ENCODE peak calls at places on chromosomes 12 and 14, in eight cellular contexts. M is astrocyte; P is fibroblast of lung; F is fibroblast of villous mesenchyme; E is CD8-positive, alpha-beta memory T cell; D is stromal cell of bone marrow; Q is activated naive CD4-positive, alpha-beta T cell treated with anti-CD3 and anti-CD28 coated beads, Interleukin-2, amount 50 U/mL, for 16 hours; U is NCI-H510A treated with DMSO at 0.1 percent for 48 hours. A is an unnamed sample.

GRCh38 chr14:50462111-50462510 is 65.4 kb upstream of the CDKL1 start:
- DNase-seq in M (no peak), P (no peak), F (no peak), E (no peak), D (no peak), Q (no peak), U (no peak), A (no peak)

GRCh38 chr12:108592033-108592909 is 5.6 kb downstream of the TMEM119 start:
- DNase-seq in M (no peak), P (no peak), F (no peak), E (no peak), D (no peak), Q (no peak), U (no peak), A (no peak)

GRCh38 chr12:121724930-121725329 is 12.4 kb downstream of the TMEM120B start:
- DNase-seq in M (no peak), P (no peak), F (no peak), E (no peak), D (no peak), Q (no peak), U (no peak), A (no peak)

GRCh38 chr14:38884109-38884508 is 218.9 kb downstream of the SEC23A start:
- DNase-seq in M (no peak), P (no peak), F (no peak), E (no peak), D (no peak), Q (no peak), U (no peak), A (no peak)

GRCh38 chr12:12508612-12509011 is 54.1 kb downstream of the DUSP16 start:
- DNase-seq in M (no peak), P (peak; percentile 91), F (peak; percentile 72), E (no peak), D (peak; percentile 46), Q (no peak), U (no peak), A (no peak)

GRCh38 chr12:48119834-48120195 is 651 bp downstream of the PFKM start:
- DNase-seq in M (peak; percentile 22), P (no peak), F (no peak), E (no peak), D (no peak), Q (no peak), U (no peak), A (no peak)

GRCh38 chr14:80901260-80901659 is 40.3 kb downstream of the CEP128 start:
- DNase-seq in M (no peak), P (no peak), F (peak; percentile 84), E (no peak), D (no peak), Q (no peak), U (no peak), A (no peak)

GRCh38 chr14:57089901-57090300 is 178.8 kb downstream of the EXOC5 start:
- DNase-seq in M (no peak), P (no peak), F (no peak), E (no peak), D (no peak), Q (no peak), U (no peak), A (no peak)

GRCh38 chr14:101186544-101186943 is 283.0 kb upstream of the RTL1 start:
- DNase-seq in M (no peak), P (no peak), F (no peak), E (no peak), D (no peak), Q (no peak), U (no peak), A (no peak)

GRCh38 chr12:130953783-130954543 is at the start of gene ADGRD1:
- DNase-seq in M (no peak), P (peak; percentile 85), F (peak; percentile 56), E (no peak), D (peak; percentile 19), Q (no peak), U (no peak), A (peak; percentile 19)

GRCh38 chr12:100826323-100826722 is 31.7 kb downstream of the ANO4 start:
- DNase-seq in M (peak; percentile 37), P (peak; percentile 64), F (peak; percentile 45), E (no peak), D (peak; percentile 31), Q (no peak), U (no peak), A (no peak)

GRCh38 chr14:92702441-92702918 is 45.9 kb downstream of the LGMN start:
- DNase-seq in M (no peak), P (no peak), F (no peak), E (no peak), D (no peak), Q (no peak), U (no peak), A (peak; percentile 46)

GRCh38 chr14:48490756-48491155 is 815.4 kb upstream of the MDGA2 start:
- DNase-seq in M (no peak), P (no peak), F (no peak), E (no peak), D (no peak), Q (no peak), U (no peak), A (no peak)

GRCh38 chr14:104135121-104135903 is 3.1 kb upstream of the KIF26A start:
- DNase-seq in M (no peak), P (no peak), F (no peak), E (no peak), D (no peak), Q (no peak), U (no peak), A (no peak)

GRCh38 chr14:56846970-56847928 is 37.0 kb upstream of the OTX2 start:
- DNase-seq in M (no peak), P (no peak), F (no peak), E (no peak), D (no peak), Q (no peak), U (no peak), A (no peak)

GRCh38 chr12:130044991-130045621 is 117.2 kb upstream of the FZD10 start:
- DNase-seq in M (no peak), P (no peak), F (no peak), E (no peak), D (no peak), Q (no peak), U (peak; percentile 99), A (no peak)

GRCh38 chr12:48716168-48716492 is 377 bp downstream of the CCNT1 start:
- DNase-seq in M (no peak), P (no peak), F (no peak), E (no peak), D (no peak), Q (no peak), U (no peak), A (no peak)

GRCh38 chr14:91377700-91378652 is 39.6 kb downstream of the CCDC88C start:
- DNase-seq in M (no peak), P (no peak), F (peak; percentile 42), E (no peak), D (no peak), Q (peak; percentile 50), U (peak; percentile 17), A (peak; percentile 45)

GRCh38 chr12:88472248-88472647 is 108.0 kb downstream of the KITLG start:
- DNase-seq in M (peak; percentile 40), P (peak; percentile 47), F (no peak), E (no peak), D (no peak), Q (no peak), U (no peak), A (no peak)

GRCh38 chr12:10354502-10354901 is 35.3 kb downstream of the KLRK1 start:
- DNase-seq in M (peak; percentile 11), P (peak; percentile 37), F (peak; percentile 37), E (no peak), D (no peak), Q (no peak), U (no peak), A (no peak)

GRCh38 chr12:114769634-114770033 is 85.7 kb upstream of the TBX3 start:
- DNase-seq in M (no peak), P (peak; percentile 18), F (peak; percentile 67), E (no peak), D (no peak), Q (no peak), U (no peak), A (no peak)

GRCh38 chr12:109737631-109738030 is 24.0 kb downstream of the FAM222A start:
- DNase-seq in M (no peak), P (no peak), F (no peak), E (no peak), D (no peak), Q (no peak), U (no peak), A (no peak)

GRCh38 chr12:3882396-3882795 is 9.2 kb upstream of the PARP11 start:
- DNase-seq in M (no peak), P (no peak), F (no peak), E (no peak), D (no peak), Q (no peak), U (no peak), A (no peak)

GRCh38 chr14:69529563-69529962 is 45.0 kb downstream of the PLEKHD1 start:
- DNase-seq in M (no peak), P (no peak), F (no peak), E (no peak), D (no peak), Q (no peak), U (no peak), A (no peak)

GRCh38 chr12:91667698-91668097 is 477.9 kb downstream of the BTG1 start:
- DNase-seq in M (no peak), P (no peak), F (no peak), E (no peak), D (no peak), Q (no peak), U (no peak), A (no peak)

GRCh38 chr12:132228535-132229422 is 84.5 kb downstream of the NOC4L start:
- DNase-seq in M (no peak), P (no peak), F (no peak), E (no peak), D (no peak), Q (no peak), U (no peak), A (no peak)

GRCh38 chr14:73743431-73743931 is 29.3 kb upstream of the PNMA1 start:
- DNase-seq in M (no peak), P (no peak), F (peak; percentile 40), E (peak; percentile 40), D (no peak), Q (peak; percentile 55), U (no peak), A (peak; percentile 81)

GRCh38 chr12:96099431-96099830 is 64.0 kb upstream of the LTA4H start:
- DNase-seq in M (no peak), P (no peak), F (no peak), E (no peak), D (no peak), Q (no peak), U (no peak), A (no peak)

GRCh38 chr14:104461676-104462443 is 117.7 kb upstream of the C14orf180 start:
- DNase-seq in M (no peak), P (no peak), F (no peak), E (no peak), D (no peak), Q (peak; percentile 16), U (no peak), A (no peak)

GRCh38 chr14:73477618-73478266 is 13.0 kb upstream of the RIOX1 start:
- DNase-seq in M (peak; percentile 74), P (no peak), F (no peak), E (no peak), D (no peak), Q (no peak), U (no peak), A (no peak)

GRCh38 chr12:7376196-7376595 is 67.8 kb downstream of the CD163L1 start:
- DNase-seq in M (no peak), P (peak; percentile 12), F (peak; percentile 43), E (no peak), D (no peak), Q (no peak), U (no peak), A (no peak)

GRCh38 chr12:72295101-72295500 is 22.9 kb downstream of the TRHDE start:
- DNase-seq in M (no peak), P (peak; percentile 42), F (no peak), E (no peak), D (no peak), Q (no peak), U (no peak), A (no peak)

GRCh38 chr12:51888316-51889215 is 663 bp downstream of the ANKRD33 start:
- DNase-seq in M (no peak), P (no peak), F (no peak), E (no peak), D (no peak), Q (no peak), U (no peak), A (no peak)

GRCh38 chr12:113019045-113019444 is 37.5 kb upstream of the DTX1 start:
- DNase-seq in M (peak; percentile 10), P (no peak), F (no peak), E (no peak), D (no peak), Q (no peak), U (no peak), A (no peak)